ENCODE peak calls at places on chromosomes 7 and 10, in nine cellular contexts. One of them, this sample, is unnamed.

GRCh38 chr10:98636921-98637329 is 190.2 kb upstream of the HPS1 start:
- DNase-seq in hypothalamus: no peak
- DNase-seq in adrenal gland: no peak
- DNase-seq in posterior cingulate gyrus: no peak
- DNase-seq in CD4-positive, alpha-beta T cell: no peak
- DNase-seq in endothelial cell: no peak
- DNase-seq in KBM-7: no peak
- DNase-seq in left ventricle myocardium inferior: no peak
- DNase-seq in neural crest cell: no peak
- DNase-seq in this sample: no peak

GRCh38 chr7:20441886-20442505 is 111.3 kb downstream of the ITGB8 start:
- DNase-seq in hypothalamus: no peak
- DNase-seq in adrenal gland: no peak
- DNase-seq in posterior cingulate gyrus: no peak
- DNase-seq in CD4-positive, alpha-beta T cell: no peak
- DNase-seq in endothelial cell: no peak
- DNase-seq in KBM-7: no peak
- DNase-seq in left ventricle myocardium inferior: no peak
- DNase-seq in neural crest cell: no peak
- DNase-seq in this sample: no peak

GRCh38 chr7:43639858-43640491 is 57.1 kb downstream of the STK17A start:
- DNase-seq in hypothalamus: no peak
- DNase-seq in adrenal gland: peak
- DNase-seq in posterior cingulate gyrus: no peak
- DNase-seq in CD4-positive, alpha-beta T cell: no peak
- DNase-seq in endothelial cell: no peak
- DNase-seq in KBM-7: no peak
- DNase-seq in left ventricle myocardium inferior: no peak
- DNase-seq in neural crest cell: no peak
- DNase-seq in this sample: no peak

GRCh38 chr7:108480311-108480710 is 24.1 kb upstream of the NRCAM start:
- DNase-seq in hypothalamus: no peak
- DNase-seq in adrenal gland: no peak
- DNase-seq in posterior cingulate gyrus: no peak
- DNase-seq in CD4-positive, alpha-beta T cell: no peak
- DNase-seq in endothelial cell: no peak
- DNase-seq in KBM-7: no peak
- DNase-seq in left ventricle myocardium inferior: no peak
- DNase-seq in neural crest cell: no peak
- DNase-seq in this sample: no peak

GRCh38 chr7:98613601-98614425 is 3.3 kb upstream of the NPTX2 start:
- DNase-seq in hypothalamus: no peak
- DNase-seq in adrenal gland: no peak
- DNase-seq in posterior cingulate gyrus: no peak
- DNase-seq in CD4-positive, alpha-beta T cell: no peak
- DNase-seq in endothelial cell: peak
- DNase-seq in KBM-7: peak
- DNase-seq in left ventricle myocardium inferior: no peak
- DNase-seq in neural crest cell: peak
- DNase-seq in this sample: no peak

GRCh38 chr10:93097386-93097785 is 23.7 kb downstream of the CYP26A1 start:
- DNase-seq in hypothalamus: no peak
- DNase-seq in adrenal gland: no peak
- DNase-seq in posterior cingulate gyrus: no peak
- DNase-seq in CD4-positive, alpha-beta T cell: no peak
- DNase-seq in endothelial cell: no peak
- DNase-seq in KBM-7: no peak
- DNase-seq in left ventricle myocardium inferior: no peak
- DNase-seq in neural crest cell: no peak
- DNase-seq in this sample: no peak

GRCh38 chr7:126426652-126427051 is 826.1 kb downstream of the GRM8 start:
- DNase-seq in hypothalamus: no peak
- DNase-seq in adrenal gland: no peak
- DNase-seq in posterior cingulate gyrus: no peak
- DNase-seq in CD4-positive, alpha-beta T cell: no peak
- DNase-seq in endothelial cell: no peak
- DNase-seq in KBM-7: no peak
- DNase-seq in left ventricle myocardium inferior: no peak
- DNase-seq in neural crest cell: no peak
- DNase-seq in this sample: no peak

GRCh38 chr10:11011966-11012365 is 5.7 kb upstream of the CELF2 start:
- DNase-seq in hypothalamus: no peak
- DNase-seq in adrenal gland: no peak
- DNase-seq in posterior cingulate gyrus: no peak
- DNase-seq in CD4-positive, alpha-beta T cell: no peak
- DNase-seq in endothelial cell: no peak
- DNase-seq in KBM-7: no peak
- DNase-seq in left ventricle myocardium inferior: no peak
- DNase-seq in neural crest cell: no peak
- DNase-seq in this sample: no peak

GRCh38 chr10:80437227-80437626 is 16.9 kb upstream of the TSPAN14 start:
- DNase-seq in hypothalamus: no peak
- DNase-seq in adrenal gland: no peak
- DNase-seq in posterior cingulate gyrus: no peak
- DNase-seq in CD4-positive, alpha-beta T cell: no peak
- DNase-seq in endothelial cell: no peak
- DNase-seq in KBM-7: no peak
- DNase-seq in left ventricle myocardium inferior: no peak
- DNase-seq in neural crest cell: no peak
- DNase-seq in this sample: no peak

GRCh38 chr7:159007308-159008054 is 137.2 kb downstream of the VIPR2 start:
- DNase-seq in hypothalamus: no peak
- DNase-seq in adrenal gland: no peak
- DNase-seq in posterior cingulate gyrus: no peak
- DNase-seq in CD4-positive, alpha-beta T cell: no peak
- DNase-seq in endothelial cell: no peak
- DNase-seq in KBM-7: no peak
- DNase-seq in left ventricle myocardium inferior: no peak
- DNase-seq in neural crest cell: no peak
- DNase-seq in this sample: no peak

GRCh38 chr10:112919721-112920120 is 30.3 kb upstream of the TCF7L2 start:
- DNase-seq in hypothalamus: no peak
- DNase-seq in adrenal gland: no peak
- DNase-seq in posterior cingulate gyrus: no peak
- DNase-seq in CD4-positive, alpha-beta T cell: no peak
- DNase-seq in endothelial cell: no peak
- DNase-seq in KBM-7: no peak
- DNase-seq in left ventricle myocardium inferior: no peak
- DNase-seq in neural crest cell: no peak
- DNase-seq in this sample: no peak

GRCh38 chr7:51459809-51460208 is 143.2 kb upstream of the COBL start:
- DNase-seq in hypothalamus: no peak
- DNase-seq in adrenal gland: no peak
- DNase-seq in posterior cingulate gyrus: no peak
- DNase-seq in CD4-positive, alpha-beta T cell: no peak
- DNase-seq in endothelial cell: peak
- DNase-seq in KBM-7: no peak
- DNase-seq in left ventricle myocardium inferior: no peak
- DNase-seq in neural crest cell: no peak
- DNase-seq in this sample: no peak

GRCh38 chr10:59243611-59244195 is 67.3 kb downstream of the PHYHIPL start:
- DNase-seq in hypothalamus: no peak
- DNase-seq in adrenal gland: no peak
- DNase-seq in posterior cingulate gyrus: no peak
- DNase-seq in CD4-positive, alpha-beta T cell: no peak
- DNase-seq in endothelial cell: no peak
- DNase-seq in KBM-7: no peak
- DNase-seq in left ventricle myocardium inferior: no peak
- DNase-seq in neural crest cell: no peak
- DNase-seq in this sample: no peak

GRCh38 chr10:613217-613616 is 76.3 kb downstream of the DIP2C start:
- DNase-seq in hypothalamus: no peak
- DNase-seq in adrenal gland: no peak
- DNase-seq in posterior cingulate gyrus: no peak
- DNase-seq in CD4-positive, alpha-beta T cell: no peak
- DNase-seq in endothelial cell: no peak
- DNase-seq in KBM-7: no peak
- DNase-seq in left ventricle myocardium inferior: peak
- DNase-seq in neural crest cell: no peak
- DNase-seq in this sample: no peak

GRCh38 chr7:17095951-17096350 is 202.5 kb upstream of the AHR start:
- DNase-seq in hypothalamus: no peak
- DNase-seq in adrenal gland: no peak
- DNase-seq in posterior cingulate gyrus: no peak
- DNase-seq in CD4-positive, alpha-beta T cell: no peak
- DNase-seq in endothelial cell: no peak
- DNase-seq in KBM-7: no peak
- DNase-seq in left ventricle myocardium inferior: no peak
- DNase-seq in neural crest cell: no peak
- DNase-seq in this sample: no peak

GRCh38 chr7:47633134-47633533 is 51.2 kb upstream of the TNS3 start:
- DNase-seq in hypothalamus: no peak
- DNase-seq in adrenal gland: no peak
- DNase-seq in posterior cingulate gyrus: no peak
- DNase-seq in CD4-positive, alpha-beta T cell: no peak
- DNase-seq in endothelial cell: no peak
- DNase-seq in KBM-7: no peak
- DNase-seq in left ventricle myocardium inferior: no peak
- DNase-seq in neural crest cell: no peak
- DNase-seq in this sample: no peak

GRCh38 chr7:156257904-156258303 is 382.7 kb upstream of the RNF32 start:
- DNase-seq in hypothalamus: no peak
- DNase-seq in adrenal gland: no peak
- DNase-seq in posterior cingulate gyrus: no peak
- DNase-seq in CD4-positive, alpha-beta T cell: no peak
- DNase-seq in endothelial cell: no peak
- DNase-seq in KBM-7: no peak
- DNase-seq in left ventricle myocardium inferior: no peak
- DNase-seq in neural crest cell: no peak
- DNase-seq in this sample: no peak

GRCh38 chr10:112279482-112279881 is 3.7 kb upstream of the TECTB start:
- DNase-seq in hypothalamus: no peak
- DNase-seq in adrenal gland: no peak
- DNase-seq in posterior cingulate gyrus: no peak
- DNase-seq in CD4-positive, alpha-beta T cell: no peak
- DNase-seq in endothelial cell: no peak
- DNase-seq in KBM-7: no peak
- DNase-seq in left ventricle myocardium inferior: no peak
- DNase-seq in neural crest cell: no peak
- DNase-seq in this sample: no peak

GRCh38 chr7:46747222-46747621 is 826.1 kb upstream of the IGFBP3 start:
- DNase-seq in hypothalamus: no peak
- DNase-seq in adrenal gland: no peak
- DNase-seq in posterior cingulate gyrus: no peak
- DNase-seq in CD4-positive, alpha-beta T cell: no peak
- DNase-seq in endothelial cell: no peak
- DNase-seq in KBM-7: no peak
- DNase-seq in left ventricle myocardium inferior: no peak
- DNase-seq in neural crest cell: no peak
- DNase-seq in this sample: no peak

GRCh38 chr10:130464426-130464825 is 328.2 kb downstream of the GLRX3 start:
- DNase-seq in hypothalamus: no peak
- DNase-seq in adrenal gland: no peak
- DNase-seq in posterior cingulate gyrus: no peak
- DNase-seq in CD4-positive, alpha-beta T cell: no peak
- DNase-seq in endothelial cell: no peak
- DNase-seq in KBM-7: no peak
- DNase-seq in left ventricle myocardium inferior: no peak
- DNase-seq in neural crest cell: no peak
- DNase-seq in this sample: no peak

GRCh38 chr7:128446306-128446705 is 9.4 kb upstream of the HILPDA start:
- DNase-seq in hypothalamus: no peak
- DNase-seq in adrenal gland: no peak
- DNase-seq in posterior cingulate gyrus: no peak
- DNase-seq in CD4-positive, alpha-beta T cell: no peak
- DNase-seq in endothelial cell: no peak
- DNase-seq in KBM-7: no peak
- DNase-seq in left ventricle myocardium inferior: no peak
- DNase-seq in neural crest cell: no peak
- DNase-seq in this sample: no peak

GRCh38 chr10:72455889-72456588 is 101.3 kb upstream of the DNAJB12 start:
- DNase-seq in hypothalamus: no peak
- DNase-seq in adrenal gland: no peak
- DNase-seq in posterior cingulate gyrus: no peak
- DNase-seq in CD4-positive, alpha-beta T cell: no peak
- DNase-seq in endothelial cell: no peak
- DNase-seq in KBM-7: no peak
- DNase-seq in left ventricle myocardium inferior: no peak
- DNase-seq in neural crest cell: no peak
- DNase-seq in this sample: peak

GRCh38 chr7:143426479-143427142 is 16.6 kb upstream of the TAS2R60 start:
- DNase-seq in hypothalamus: no peak
- DNase-seq in adrenal gland: no peak
- DNase-seq in posterior cingulate gyrus: no peak
- DNase-seq in CD4-positive, alpha-beta T cell: no peak
- DNase-seq in endothelial cell: no peak
- DNase-seq in KBM-7: no peak
- DNase-seq in left ventricle myocardium inferior: no peak
- DNase-seq in neural crest cell: no peak
- DNase-seq in this sample: no peak

GRCh38 chr10:72753760-72754231 is 61.9 kb downstream of the MCU start:
- DNase-seq in hypothalamus: no peak
- DNase-seq in adrenal gland: no peak
- DNase-seq in posterior cingulate gyrus: no peak
- DNase-seq in CD4-positive, alpha-beta T cell: no peak
- DNase-seq in endothelial cell: no peak
- DNase-seq in KBM-7: peak
- DNase-seq in left ventricle myocardium inferior: no peak
- DNase-seq in neural crest cell: no peak
- DNase-seq in this sample: no peak

GRCh38 chr10:79904671-79905321 is 44.1 kb downstream of the SFTPD start:
- DNase-seq in hypothalamus: peak
- DNase-seq in adrenal gland: peak
- DNase-seq in posterior cingulate gyrus: peak
- DNase-seq in CD4-positive, alpha-beta T cell: peak
- DNase-seq in endothelial cell: peak
- DNase-seq in KBM-7: peak
- DNase-seq in left ventricle myocardium inferior: peak
- DNase-seq in neural crest cell: peak
- DNase-seq in this sample: peak

GRCh38 chr7:128697301-128697905 is 25.3 kb downstream of the GARIN1A start:
- DNase-seq in hypothalamus: no peak
- DNase-seq in adrenal gland: peak
- DNase-seq in posterior cingulate gyrus: no peak
- DNase-seq in CD4-positive, alpha-beta T cell: peak
- DNase-seq in endothelial cell: peak
- DNase-seq in KBM-7: peak
- DNase-seq in left ventricle myocardium inferior: peak
- DNase-seq in neural crest cell: peak
- DNase-seq in this sample: no peak

GRCh38 chr7:142384508-142384922 is 126.7 kb upstream of the PRSS58 start:
- DNase-seq in hypothalamus: no peak
- DNase-seq in adrenal gland: no peak
- DNase-seq in posterior cingulate gyrus: no peak
- DNase-seq in CD4-positive, alpha-beta T cell: peak
- DNase-seq in endothelial cell: no peak
- DNase-seq in KBM-7: peak
- DNase-seq in left ventricle myocardium inferior: no peak
- DNase-seq in neural crest cell: no peak
- DNase-seq in this sample: no peak

GRCh38 chr7:12210179-12211053 is 678 bp upstream of the TMEM106B start:
- DNase-seq in hypothalamus: no peak
- DNase-seq in adrenal gland: peak
- DNase-seq in posterior cingulate gyrus: no peak
- DNase-seq in CD4-positive, alpha-beta T cell: no peak
- DNase-seq in endothelial cell: no peak
- DNase-seq in KBM-7: no peak
- DNase-seq in left ventricle myocardium inferior: peak
- DNase-seq in neural crest cell: no peak
- DNase-seq in this sample: peak

GRCh38 chr10:132459252-132460028 is 62.4 kb downstream of the PWWP2B start:
- DNase-seq in hypothalamus: no peak
- DNase-seq in adrenal gland: peak
- DNase-seq in posterior cingulate gyrus: peak
- DNase-seq in CD4-positive, alpha-beta T cell: no peak
- DNase-seq in endothelial cell: no peak
- DNase-seq in KBM-7: no peak
- DNase-seq in left ventricle myocardium inferior: no peak
- DNase-seq in neural crest cell: no peak
- DNase-seq in this sample: no peak

GRCh38 chr7:157692156-157693011 is 355.6 kb downstream of the DNAJB6 start:
- DNase-seq in hypothalamus: no peak
- DNase-seq in adrenal gland: no peak
- DNase-seq in posterior cingulate gyrus: no peak
- DNase-seq in CD4-positive, alpha-beta T cell: no peak
- DNase-seq in endothelial cell: no peak
- DNase-seq in KBM-7: no peak
- DNase-seq in left ventricle myocardium inferior: no peak
- DNase-seq in neural crest cell: peak
- DNase-seq in this sample: no peak

GRCh38 chr10:24951201-24952145 is 933 bp downstream of the PRTFDC1 start:
- DNase-seq in hypothalamus: no peak
- DNase-seq in adrenal gland: peak
- DNase-seq in posterior cingulate gyrus: no peak
- DNase-seq in CD4-positive, alpha-beta T cell: no peak
- DNase-seq in endothelial cell: peak
- DNase-seq in KBM-7: peak
- DNase-seq in left ventricle myocardium inferior: no peak
- DNase-seq in neural crest cell: peak
- DNase-seq in this sample: peak

This sample was measured in midbrain.